ENCODE peak calls at places on chromosomes 13 and 19, in seven cellular contexts. S is neural progenitor cell, A is OCI-LY7, U is GM23248, O is HCT116, N is PC-3, D is SK-N-SH. C is an unnamed sample.
A peak's percentile ranks its signal among the peaks of the same experiment; 100 is the strongest.

GRCh38 chr13:100508996-100509395 is 79.6 kb downstream of the GGACT start:
- DNase-seq in S (no peak), A (no peak), U (no peak), O (no peak), N (no peak), D (no peak), C (no peak)

GRCh38 chr13:32947886-32948285 is 68.3 kb upstream of the KL start:
- DNase-seq in S (peak; percentile 18), A (no peak), U (no peak), O (no peak), N (no peak), D (peak; percentile 69), C (no peak)

GRCh38 chr13:51221108-51221507 is 1.1 kb upstream of the FAM124A start:
- DNase-seq in S (no peak), A (no peak), U (no peak), O (no peak), N (no peak), D (no peak), C (no peak)

GRCh38 chr19:7450243-7451223 is 38.3 kb downstream of the PEX11G start:
- DNase-seq in S (peak; percentile 36), A (peak; percentile 57), U (peak; percentile 10), O (peak; percentile 10), N (peak; percentile 31), D (no peak), C (peak; percentile 63)

GRCh38 chr19:55262359-55262758 is 3.5 kb upstream of the PPP6R1 start:
- DNase-seq in S (no peak), A (no peak), U (no peak), O (no peak), N (no peak), D (no peak), C (no peak)

GRCh38 chr13:97275265-97275664 is 53.1 kb downstream of the MBNL2 start:
- DNase-seq in S (no peak), A (no peak), U (peak; percentile 92), O (no peak), N (peak; percentile 75), D (no peak), C (peak; percentile 41)

GRCh38 chr19:1840541-1841115 is 7.7 kb downstream of the REXO1 start:
- DNase-seq in S (peak; percentile 58), A (no peak), U (no peak), O (no peak), N (no peak), D (no peak), C (no peak)

GRCh38 chr13:23087884-23088283 is 92.9 kb upstream of the SGCG start:
- DNase-seq in S (peak; percentile 24), A (peak; percentile 16), U (peak; percentile 39), O (peak; percentile 35), N (peak; percentile 31), D (peak; percentile 34), C (peak; percentile 32)

GRCh38 chr13:52450793-52451116 is 321 bp upstream of the VPS36 start:
- DNase-seq in S (no peak), A (no peak), U (no peak), O (no peak), N (no peak), D (no peak), C (no peak)

GRCh38 chr13:36293497-36293896 is 4.1 kb downstream of the CCDC169 start:
- DNase-seq in S (no peak), A (no peak), U (no peak), O (no peak), N (no peak), D (no peak), C (no peak)

GRCh38 chr13:65943711-65944110 is 1286.4 kb downstream of the PCDH9 start:
- DNase-seq in S (no peak), A (no peak), U (no peak), O (no peak), N (no peak), D (no peak), C (no peak)

GRCh38 chr19:53311044-53311443 is 22.5 kb upstream of the ZNF845 start:
- DNase-seq in S (peak; percentile 48), A (no peak), U (no peak), O (no peak), N (no peak), D (no peak), C (no peak)

GRCh38 chr13:99086149-99086868 is 108.4 kb upstream of the DOCK9 start:
- DNase-seq in S (peak; percentile 87), A (peak; percentile 72), U (peak; percentile 91), O (no peak), N (peak; percentile 52), D (peak; percentile 86), C (peak; percentile 85)

GRCh38 chr19:16345457-16345856 is 20.8 kb downstream of the KLF2 start:
- DNase-seq in S (no peak), A (no peak), U (no peak), O (no peak), N (no peak), D (no peak), C (no peak)

GRCh38 chr19:29173896-29174295 is 39.1 kb downstream of the UQCRFS1 start:
- DNase-seq in S (no peak), A (no peak), U (no peak), O (no peak), N (no peak), D (no peak), C (no peak)

GRCh38 chr19:29172302-29172701 is 40.6 kb downstream of the UQCRFS1 start:
- DNase-seq in S (no peak), A (peak; percentile 37), U (no peak), O (no peak), N (no peak), D (no peak), C (no peak)

GRCh38 chr19:29171525-29171924 is 41.4 kb downstream of the UQCRFS1 start:
- DNase-seq in S (no peak), A (no peak), U (no peak), O (no peak), N (no peak), D (no peak), C (no peak)

DNA sequence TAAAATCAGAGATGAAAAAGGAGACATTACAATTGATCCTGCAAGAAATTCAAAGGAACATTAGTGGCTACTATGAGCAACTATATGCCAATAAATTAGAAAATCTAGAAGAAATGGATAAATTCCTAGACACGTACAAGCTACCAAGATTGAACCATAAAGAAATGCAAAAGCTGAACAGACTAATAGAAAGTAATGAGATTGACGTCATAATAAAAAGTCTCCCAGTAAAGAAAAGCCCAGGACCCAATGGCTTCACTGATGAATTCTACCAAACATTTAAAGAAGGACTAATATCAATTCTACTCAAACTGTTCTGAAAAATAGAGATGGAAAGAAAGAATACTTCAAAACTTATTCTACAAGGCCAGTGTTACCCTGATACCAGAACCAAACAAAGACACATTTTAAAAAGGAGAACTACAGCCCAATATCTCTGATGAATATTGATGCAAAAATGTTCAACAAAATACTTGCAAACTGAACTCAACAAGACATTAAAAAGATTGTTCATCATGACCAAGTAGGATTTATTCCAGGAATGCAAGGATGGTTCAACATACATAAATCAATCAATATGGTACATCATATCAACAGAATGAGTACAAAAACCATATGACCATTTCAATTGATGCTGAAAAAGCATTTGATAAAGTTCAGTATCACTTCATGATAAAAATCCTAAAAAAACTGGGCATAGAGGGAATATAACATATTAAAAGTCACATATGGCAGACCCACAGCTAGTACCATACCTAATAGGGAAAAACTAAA is 35.8 kb downstream of the UQCRFS1 start:
- DNase-seq in S (no peak), A (no peak), U (no peak), O (no peak), N (no peak), D (no peak), C (no peak)
- TF ChIP-seq EZH2phosphoT487 in S (no peak), A (no peak), U (no peak), O (no peak), N (no peak), D (no peak), C (no peak)

GRCh38 chr19:41428481-41428859 is 1.3 kb upstream of the B3GNT8 start:
- DNase-seq in S (no peak), A (no peak), U (no peak), O (no peak), N (no peak), D (no peak), C (no peak)
- H3K4me3 ChIP-seq in S (peak overlapping the region; percentile 56), A (no peak overlapping the region), U (no peak overlapping the region), O (no peak overlapping the region), N (no peak overlapping the region), D (no peak overlapping the region), C (peak overlapping the region; percentile 32)

GRCh38 chr13:111554539-111555267 is 234.3 kb downstream of the TEX29 start:
- DNase-seq in S (no peak), A (no peak), U (no peak), O (no peak), N (no peak), D (no peak), C (no peak)

GRCh38 chr13:111555906-111556305 is 235.5 kb downstream of the TEX29 start:
- DNase-seq in S (no peak), A (no peak), U (no peak), O (no peak), N (no peak), D (no peak), C (no peak)

GRCh38 chr13:111556496-111556895 is 236.1 kb downstream of the TEX29 start:
- DNase-seq in S (no peak), A (no peak), U (no peak), O (no peak), N (no peak), D (no peak), C (no peak)

GRCh38 chr13:111552891-111553637 is 232.6 kb downstream of the TEX29 start:
- DNase-seq in S (no peak), A (no peak), U (no peak), O (no peak), N (no peak), D (no peak), C (no peak)

DNA sequence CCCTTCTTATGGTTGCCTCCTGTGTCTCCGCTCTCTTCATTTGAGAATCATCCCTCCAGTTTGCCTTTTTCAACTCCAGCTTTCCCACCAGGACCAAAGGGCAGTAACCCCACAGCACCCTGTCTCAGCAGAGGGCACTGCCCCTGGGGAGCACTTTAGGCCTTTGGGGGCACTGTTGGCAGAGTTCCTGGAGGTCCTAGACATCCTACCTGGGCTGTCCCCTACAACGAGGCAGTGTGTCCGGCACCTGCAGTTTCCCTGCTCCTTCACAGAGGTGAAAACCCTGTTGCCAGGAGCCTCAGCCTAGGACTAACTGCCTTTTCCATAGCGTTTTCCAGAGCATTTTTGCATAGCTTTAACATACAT is 234.8 kb downstream of the TEX29 start:
- DNase-seq in S (no peak), A (no peak), U (no peak), O (no peak), N (no peak), D (no peak), C (no peak)
- H3K79me2 ChIP-seq in S (no peaks in the 10 kb centered on the region), A (no peaks in the 10 kb centered on the region), U (no peaks in the 10 kb centered on the region), O (no peaks in the 10 kb centered on the region), N (no peaks in the 10 kb centered on the region), D (no peaks in the 10 kb centered on the region), C (no peaks in the 10 kb centered on the region)

GRCh38 chr19:3116621-3117020 is 19.2 kb upstream of the GNA15 start:
- DNase-seq in S (no peak), A (no peak), U (no peak), O (no peak), N (no peak), D (no peak), C (no peak)

GRCh38 chr19:3117746-3118145 is 18.1 kb upstream of the GNA15 start:
- DNase-seq in S (no peak), A (no peak), U (no peak), O (no peak), N (no peak), D (no peak), C (no peak)

GRCh38 chr19:3119071-3119781 is 16.6 kb upstream of the GNA15 start:
- DNase-seq in S (no peak), A (no peak), U (no peak), O (no peak), N (no peak), D (no peak), C (no peak)

GRCh38 chr19:3119782-3120380 is 16.0 kb upstream of the GNA15 start:
- DNase-seq in S (no peak), A (no peak), U (no peak), O (no peak), N (no peak), D (no peak), C (no peak)

GRCh38 chr19:3118232-3119070 is 17.4 kb upstream of the GNA15 start:
- DNase-seq in S (no peak), A (no peak), U (no peak), O (no peak), N (no peak), D (no peak), C (no peak)
- TF ChIP-seq EZH2phosphoT487 in S (no peak), A (no peak), U (no peak), O (no peak), N (no peak), D (no peak), C (no peak)